ENCODE peak calls at places on chromosomes 6 and 20, in five cellular contexts. One of them, this sample, is unnamed.

GRCh38 chr6:152603911-152604310 is 33.3 kb downstream of the SYNE1 start:
- DNase-seq in IMR-90: no peak
- DNase-seq in Karpas-422: no peak
- DNase-seq in trophoblast cell: no peak
- DNase-seq in hepatocyte: no peak
- DNase-seq in this sample: no peak

GRCh38 chr20:59948828-59949720 is 8.9 kb downstream of the FAM217B start:
- DNase-seq in trophoblast cell: peak; percentile 63
- DNase-seq in Karpas-422: peak; percentile 81
- DNase-seq in IMR-90: peak; percentile 67
- DNase-seq in hepatocyte: peak; percentile 69
- DNase-seq in this sample: no peak

GRCh38 chr20:36792422-36792821 is 18.9 kb upstream of the DSN1 start:
- DNase-seq in hepatocyte: peak; percentile 71
- DNase-seq in trophoblast cell: peak; percentile 88
- DNase-seq in Karpas-422: peak; percentile 77
- DNase-seq in IMR-90: peak; percentile 72
- DNase-seq in this sample: no peak

GRCh38 chr6:36743538-36744441 is 46.2 kb downstream of the RAB44 start:
- DNase-seq in IMR-90: no peak
- DNase-seq in hepatocyte: peak; percentile 47
- DNase-seq in Karpas-422: no peak
- DNase-seq in trophoblast cell: no peak
- DNase-seq in this sample: no peak

GRCh38 chr6:31568537-31568961 is 3.5 kb upstream of the LTA start:
- DNase-seq in Karpas-422: peak; percentile 77
- DNase-seq in trophoblast cell: peak; percentile 44
- DNase-seq in hepatocyte: no peak
- DNase-seq in IMR-90: no peak
- DNase-seq in this sample: no peak

GRCh38 chr6:158978752-158979151 is 21.2 kb downstream of the RSPH3 start:
- DNase-seq in IMR-90: peak; percentile 64
- DNase-seq in trophoblast cell: peak; percentile 12
- DNase-seq in hepatocyte: no peak
- DNase-seq in Karpas-422: peak; percentile 44
- DNase-seq in this sample: no peak

GRCh38 chr6:38259736-38260135 is 380.0 kb downstream of the BTBD9 start:
- DNase-seq in Karpas-422: no peak
- DNase-seq in hepatocyte: no peak
- DNase-seq in IMR-90: peak; percentile 87
- DNase-seq in trophoblast cell: no peak
- DNase-seq in this sample: peak; percentile 51

GRCh38 chr6:149999636-150000035 is 25.7 kb downstream of the RAET1L start:
- DNase-seq in IMR-90: no peak
- DNase-seq in hepatocyte: no peak
- DNase-seq in Karpas-422: no peak
- DNase-seq in trophoblast cell: no peak
- DNase-seq in this sample: no peak

GRCh38 chr6:24646771-24647170 is 780 bp upstream of the KIAA0319 start:
- DNase-seq in hepatocyte: peak; percentile 60
- DNase-seq in Karpas-422: no peak
- DNase-seq in trophoblast cell: peak; percentile 91
- DNase-seq in IMR-90: peak; percentile 12
- DNase-seq in this sample: no peak

GRCh38 chr20:34061695-34062094 is 50.3 kb downstream of the EIF2S2 start:
- DNase-seq in trophoblast cell: no peak
- DNase-seq in Karpas-422: no peak
- DNase-seq in hepatocyte: no peak
- DNase-seq in IMR-90: no peak
- DNase-seq in this sample: no peak

GRCh38 chr6:23140879-23141278 is 571.5 kb downstream of the HDGFL1 start:
- DNase-seq in hepatocyte: no peak
- DNase-seq in trophoblast cell: no peak
- DNase-seq in Karpas-422: no peak
- DNase-seq in IMR-90: peak; percentile 2
- DNase-seq in this sample: no peak

GRCh38 chr6:113971786-113972185 is 838 bp upstream of the HDAC2 start:
- DNase-seq in trophoblast cell: peak; percentile 16
- DNase-seq in hepatocyte: peak; percentile 23
- DNase-seq in Karpas-422: peak; percentile 57
- DNase-seq in IMR-90: no peak
- DNase-seq in this sample: no peak

GRCh38 chr20:61483336-61484067 is 231.4 kb downstream of the CDH4 start:
- DNase-seq in IMR-90: no peak
- DNase-seq in hepatocyte: no peak
- DNase-seq in Karpas-422: no peak
- DNase-seq in trophoblast cell: no peak
- DNase-seq in this sample: no peak

GRCh38 chr6:145060687-145061086 is 674.6 kb downstream of the EPM2A start:
- DNase-seq in Karpas-422: no peak
- DNase-seq in trophoblast cell: no peak
- DNase-seq in IMR-90: no peak
- DNase-seq in hepatocyte: no peak
- DNase-seq in this sample: no peak

GRCh38 chr6:14292119-14292518 is 174.5 kb downstream of the CD83 start:
- DNase-seq in IMR-90: no peak
- DNase-seq in hepatocyte: no peak
- DNase-seq in trophoblast cell: no peak
- DNase-seq in Karpas-422: no peak
- DNase-seq in this sample: no peak

GRCh38 chr6:33620158-33620583 is 951 bp upstream of the ITPR3 start:
- DNase-seq in IMR-90: no peak
- DNase-seq in hepatocyte: peak; percentile 55
- DNase-seq in Karpas-422: peak; percentile 73
- DNase-seq in trophoblast cell: peak; percentile 44
- DNase-seq in this sample: no peak

GRCh38 chr6:90484903-90485302 is 102.0 kb downstream of the MAP3K7 start:
- DNase-seq in trophoblast cell: no peak
- DNase-seq in hepatocyte: no peak
- DNase-seq in Karpas-422: no peak
- DNase-seq in IMR-90: no peak
- DNase-seq in this sample: no peak

GRCh38 chr6:47481806-47482205 is 4.2 kb downstream of the CD2AP start:
- DNase-seq in trophoblast cell: peak; percentile 78
- DNase-seq in IMR-90: no peak
- DNase-seq in hepatocyte: no peak
- DNase-seq in Karpas-422: no peak
- DNase-seq in this sample: no peak

GRCh38 chr20:39631557-39631956 is 669.4 kb downstream of the DHX35 start:
- DNase-seq in Karpas-422: no peak
- DNase-seq in IMR-90: no peak
- DNase-seq in hepatocyte: no peak
- DNase-seq in trophoblast cell: peak; percentile 47
- DNase-seq in this sample: no peak

GRCh38 chr20:56429496-56429895 is 17.4 kb downstream of the CASS4 start:
- DNase-seq in Karpas-422: no peak
- DNase-seq in hepatocyte: no peak
- DNase-seq in trophoblast cell: peak; percentile 52
- DNase-seq in IMR-90: peak; percentile 94
- DNase-seq in this sample: no peak

GRCh38 chr20:49325981-49326380 is 48.1 kb upstream of the ZNFX1 start:
- DNase-seq in hepatocyte: no peak
- DNase-seq in IMR-90: peak; percentile 16
- DNase-seq in Karpas-422: no peak
- DNase-seq in trophoblast cell: no peak
- DNase-seq in this sample: peak; percentile 39

GRCh38 chr6:147167009-147167408 is 37.2 kb upstream of the STXBP5 start:
- DNase-seq in IMR-90: peak; percentile 35
- DNase-seq in Karpas-422: no peak
- DNase-seq in trophoblast cell: no peak
- DNase-seq in hepatocyte: no peak
- DNase-seq in this sample: no peak

GRCh38 chr20:20362774-20363435 is 5.0 kb upstream of the INSM1 start:
- DNase-seq in hepatocyte: peak; percentile 17
- DNase-seq in IMR-90: no peak
- DNase-seq in Karpas-422: no peak
- DNase-seq in trophoblast cell: no peak
- DNase-seq in this sample: no peak

GRCh38 chr6:1624848-1625341 is 15.2 kb downstream of the FOXC1 start:
- DNase-seq in Karpas-422: no peak
- DNase-seq in trophoblast cell: peak; percentile 34
- DNase-seq in IMR-90: peak; percentile 62
- DNase-seq in hepatocyte: peak; percentile 42
- DNase-seq in this sample: no peak

GRCh38 chr6:13517116-13517515 is 29.7 kb upstream of the GFOD1 start:
- DNase-seq in Karpas-422: no peak
- DNase-seq in hepatocyte: no peak
- DNase-seq in IMR-90: peak; percentile 8
- DNase-seq in trophoblast cell: peak; percentile 81
- DNase-seq in this sample: no peak

GRCh38 chr6:88586371-88587157 is 376.9 kb downstream of the RNGTT start:
- DNase-seq in hepatocyte: no peak
- DNase-seq in IMR-90: no peak
- DNase-seq in trophoblast cell: no peak
- DNase-seq in Karpas-422: no peak
- DNase-seq in this sample: no peak

GRCh38 chr6:41638801-41639555 is 710 bp downstream of the MDFI start:
- DNase-seq in IMR-90: no peak
- DNase-seq in hepatocyte: peak; percentile 81
- DNase-seq in trophoblast cell: no peak
- DNase-seq in Karpas-422: no peak
- DNase-seq in this sample: no peak

GRCh38 chr6:163943647-163944395 is 529.3 kb downstream of the QKI start:
- DNase-seq in Karpas-422: no peak
- DNase-seq in IMR-90: peak; percentile 35
- DNase-seq in hepatocyte: peak; percentile 39
- DNase-seq in trophoblast cell: no peak
- DNase-seq in this sample: no peak

GRCh38 chr6:2171728-2172127 is 73.7 kb downstream of the GMDS start:
- DNase-seq in trophoblast cell: no peak
- DNase-seq in hepatocyte: no peak
- DNase-seq in IMR-90: no peak
- DNase-seq in Karpas-422: no peak
- DNase-seq in this sample: no peak

GRCh38 chr6:127148511-127148910 is 30.0 kb downstream of the RSPO3 start:
- DNase-seq in hepatocyte: no peak
- DNase-seq in Karpas-422: no peak
- DNase-seq in trophoblast cell: no peak
- DNase-seq in IMR-90: no peak
- DNase-seq in this sample: no peak

GRCh38 chr6:45930419-45931059 is 85.1 kb downstream of the CLIC5 start:
- DNase-seq in Karpas-422: peak; percentile 74
- DNase-seq in IMR-90: peak; percentile 41
- DNase-seq in hepatocyte: peak; percentile 82
- DNase-seq in trophoblast cell: peak; percentile 84
- DNase-seq in this sample: no peak

DNA sequence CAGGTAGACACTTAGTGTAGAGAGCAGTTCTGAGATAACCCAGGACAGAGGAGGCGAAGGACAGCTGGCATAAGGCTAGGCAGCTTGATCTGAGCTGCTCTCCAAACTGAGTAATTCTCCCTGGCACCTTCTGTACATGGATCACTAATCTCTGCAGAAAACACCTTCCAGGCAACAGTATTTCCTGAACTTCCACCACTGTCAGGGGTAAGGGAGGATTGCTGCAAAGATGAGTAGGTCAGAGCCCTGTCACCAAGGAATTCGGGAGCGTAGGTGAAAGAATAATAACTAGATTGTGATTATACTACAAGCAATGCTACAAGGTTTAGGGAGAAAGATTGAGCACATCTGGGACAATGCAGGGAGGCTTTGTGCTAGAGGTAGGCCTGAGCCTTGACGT is 1.9 kb downstream of the HM13 start:
- DNase-seq in trophoblast cell: no peak
- DNase-seq in hepatocyte: no peak
- DNase-seq in Karpas-422: no peak
- DNase-seq in IMR-90: no peak
- DNase-seq in this sample: no peak
- H3K4me3 ChIP-seq in trophoblast cell: no peak overlapping the region
- H3K4me3 ChIP-seq in hepatocyte: no peak overlapping the region
- H3K4me3 ChIP-seq in Karpas-422: peak overlapping the region; percentile 87
- H3K4me3 ChIP-seq in IMR-90: no peak overlapping the region
- H3K4me3 ChIP-seq in this sample: peak overlapping the region; percentile 96

GRCh38 chr6:50819906-50820589 is 1.4 kb downstream of the TFAP2B start:
- DNase-seq in hepatocyte: no peak
- DNase-seq in Karpas-422: no peak
- DNase-seq in IMR-90: no peak
- DNase-seq in trophoblast cell: no peak
- DNase-seq in this sample: no peak
- H3K27me3 ChIP-seq in hepatocyte: peaks cover 86% of the 10 kb centered on the region
- H3K27me3 ChIP-seq in Karpas-422: no peaks in the 10 kb centered on the region
- H3K27me3 ChIP-seq in IMR-90: peaks cover 57% of the 10 kb centered on the region
- H3K27me3 ChIP-seq in trophoblast cell: peaks cover 7% of the 10 kb centered on the region
- H3K27me3 ChIP-seq in this sample: peaks cover 40% of the 10 kb centered on the region

GRCh38 chr20:57620274-57620990 is at the start of gene ZBP1:
- DNase-seq in hepatocyte: no peak
- DNase-seq in IMR-90: no peak
- DNase-seq in Karpas-422: peak; percentile 74
- DNase-seq in trophoblast cell: no peak
- DNase-seq in this sample: no peak

GRCh38 chr20:57618091-57618765 is 2.0 kb downstream of the ZBP1 start:
- DNase-seq in hepatocyte: peak; percentile 39
- DNase-seq in IMR-90: no peak
- DNase-seq in Karpas-422: no peak
- DNase-seq in trophoblast cell: peak; percentile 72
- DNase-seq in this sample: no peak

GRCh38 chr20:57620999-57621398 is 773 bp upstream of the ZBP1 start:
- DNase-seq in hepatocyte: no peak
- DNase-seq in Karpas-422: peak; percentile 79
- DNase-seq in IMR-90: no peak
- DNase-seq in trophoblast cell: no peak
- DNase-seq in this sample: no peak

GRCh38 chr20:57618766-57619052 is 1.5 kb downstream of the ZBP1 start:
- DNase-seq in Karpas-422: no peak
- DNase-seq in hepatocyte: no peak
- DNase-seq in IMR-90: no peak
- DNase-seq in trophoblast cell: no peak
- DNase-seq in this sample: no peak

DNA sequence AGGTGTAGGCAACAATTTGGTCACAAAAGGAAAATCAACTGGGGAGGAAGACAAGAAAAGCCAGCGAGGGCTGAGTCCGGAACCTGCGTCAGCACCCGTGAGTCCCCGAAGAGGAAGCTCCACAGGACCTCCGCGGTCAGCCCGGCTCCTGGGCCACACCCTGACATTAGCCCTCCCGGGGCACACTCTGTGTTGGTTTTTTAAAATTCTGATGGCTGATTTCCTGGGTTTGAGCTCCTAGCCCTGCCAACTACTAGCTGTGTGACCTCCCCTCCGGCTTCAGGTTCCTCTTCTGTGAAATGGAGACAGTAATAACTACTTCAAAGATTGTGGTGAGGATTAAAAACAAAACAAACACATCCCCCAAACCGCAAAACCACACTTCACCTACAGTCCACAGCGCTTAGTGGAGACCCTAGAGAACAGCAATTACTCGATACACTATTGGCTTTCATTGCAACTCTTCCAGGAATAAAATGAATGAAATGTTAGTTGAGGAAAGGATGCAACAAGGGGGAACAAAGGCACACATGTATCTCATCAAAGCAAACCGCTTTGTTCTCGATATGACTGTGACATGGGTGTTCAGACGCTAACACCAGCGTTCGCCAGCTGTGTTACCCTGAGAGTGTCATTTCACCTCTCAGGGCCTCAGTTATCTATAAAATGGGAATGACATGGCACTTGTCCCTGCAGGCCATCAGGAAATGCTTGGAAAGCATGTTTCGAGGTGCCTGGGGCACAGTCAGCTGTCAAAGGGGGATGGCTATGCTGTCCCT is 984 bp downstream of the ZBP1 start:
- DNase-seq in IMR-90: no peak
- DNase-seq in Karpas-422: peak; percentile 64
- DNase-seq in trophoblast cell: no peak
- DNase-seq in hepatocyte: no peak
- DNase-seq in this sample: no peak
- H3K4me3 ChIP-seq in IMR-90: no peak overlapping the region
- H3K4me3 ChIP-seq in Karpas-422: peak overlapping the region; percentile 54
- H3K4me3 ChIP-seq in trophoblast cell: no peak overlapping the region
- H3K4me3 ChIP-seq in hepatocyte: no peak overlapping the region
- H3K4me3 ChIP-seq in this sample: no peak overlapping the region

GRCh38 chr20:57751411-57751810 is 41.6 kb upstream of the PMEPA1 start:
- DNase-seq in hepatocyte: no peak
- DNase-seq in trophoblast cell: no peak
- DNase-seq in IMR-90: no peak
- DNase-seq in Karpas-422: no peak
- DNase-seq in this sample: no peak
- H3K27me3 ChIP-seq in hepatocyte: no peaks in the 10 kb centered on the region
- H3K27me3 ChIP-seq in trophoblast cell: no peaks in the 10 kb centered on the region
- H3K27me3 ChIP-seq in IMR-90: peaks cover 29% of the 10 kb centered on the region
- H3K27me3 ChIP-seq in Karpas-422: no peaks in the 10 kb centered on the region
- H3K27me3 ChIP-seq in this sample: peaks cover 15% of the 10 kb centered on the region

This sample was measured in BJ.